ENCODE peak calls at places on chromosomes 13 and 19, in seven cellular contexts. One of them, this sample, is unnamed.

GRCh38 chr13:32988588-32989256 is 27.5 kb upstream of the KL start:
- DNase-seq in K562: no peak
- DNase-seq in GM12878: no peak
- DNase-seq in H1: no peak
- DNase-seq in HCT116: no peak
- DNase-seq in SK-N-SH: no peak
- DNase-seq in HepG2: no peak
- DNase-seq in this sample: no peak

GRCh38 chr13:48750588-48751383 is 97.1 kb downstream of the CYSLTR2 start:
- DNase-seq in K562: no peak
- DNase-seq in GM12878: no peak
- DNase-seq in H1: no peak
- DNase-seq in HCT116: no peak
- DNase-seq in SK-N-SH: no peak
- DNase-seq in HepG2: no peak
- DNase-seq in this sample: peak

GRCh38 chr13:76161143-76161542 is 525.0 kb downstream of the LMO7 start:
- DNase-seq in K562: no peak
- DNase-seq in GM12878: no peak
- DNase-seq in H1: no peak
- DNase-seq in HCT116: no peak
- DNase-seq in SK-N-SH: no peak
- DNase-seq in HepG2: no peak
- DNase-seq in this sample: no peak

GRCh38 chr19:45876411-45877197 is 9.3 kb downstream of the IRF2BP1 start:
- DNase-seq in K562: peak
- DNase-seq in GM12878: no peak
- DNase-seq in H1: no peak
- DNase-seq in HCT116: no peak
- DNase-seq in SK-N-SH: peak
- DNase-seq in HepG2: peak
- DNase-seq in this sample: no peak

GRCh38 chr13:29958476-29958875 is 108.1 kb upstream of the UBL3 start:
- DNase-seq in K562: no peak
- DNase-seq in GM12878: no peak
- DNase-seq in H1: no peak
- DNase-seq in HCT116: no peak
- DNase-seq in SK-N-SH: no peak
- DNase-seq in HepG2: no peak
- DNase-seq in this sample: no peak

GRCh38 chr13:30718661-30719520 is 16.5 kb upstream of the ALOX5AP start:
- DNase-seq in K562: no peak
- DNase-seq in GM12878: no peak
- DNase-seq in H1: no peak
- DNase-seq in HCT116: peak
- DNase-seq in SK-N-SH: no peak
- DNase-seq in HepG2: peak
- DNase-seq in this sample: no peak

GRCh38 chr13:28819046-28819747 is 942 bp upstream of the MTUS2 start:
- DNase-seq in K562: peak
- DNase-seq in GM12878: no peak
- DNase-seq in H1: no peak
- DNase-seq in HCT116: no peak
- DNase-seq in SK-N-SH: no peak
- DNase-seq in HepG2: no peak
- DNase-seq in this sample: no peak

GRCh38 chr19:49872245-49873148 is 4.7 kb downstream of the AKT1S1 start:
- DNase-seq in K562: no peak
- DNase-seq in GM12878: no peak
- DNase-seq in H1: no peak
- DNase-seq in HCT116: no peak
- DNase-seq in SK-N-SH: no peak
- DNase-seq in HepG2: no peak
- DNase-seq in this sample: no peak

GRCh38 chr13:48647625-48648024 is 6.1 kb upstream of the CYSLTR2 start:
- DNase-seq in K562: no peak
- DNase-seq in GM12878: no peak
- DNase-seq in H1: no peak
- DNase-seq in HCT116: no peak
- DNase-seq in SK-N-SH: no peak
- DNase-seq in HepG2: peak
- DNase-seq in this sample: no peak

GRCh38 chr13:72025836-72026235 is 158.8 kb upstream of the DACH1 start:
- DNase-seq in K562: no peak
- DNase-seq in GM12878: no peak
- DNase-seq in H1: no peak
- DNase-seq in HCT116: no peak
- DNase-seq in SK-N-SH: no peak
- DNase-seq in HepG2: no peak
- DNase-seq in this sample: no peak

GRCh38 chr13:79317856-79318255 is 88.2 kb downstream of the RBM26 start:
- DNase-seq in K562: no peak
- DNase-seq in GM12878: no peak
- DNase-seq in H1: no peak
- DNase-seq in HCT116: no peak
- DNase-seq in SK-N-SH: peak
- DNase-seq in HepG2: no peak
- DNase-seq in this sample: no peak

GRCh38 chr19:44530777-44531176 is 1.3 kb upstream of the CEACAM20 start:
- DNase-seq in K562: no peak
- DNase-seq in GM12878: no peak
- DNase-seq in H1: no peak
- DNase-seq in HCT116: no peak
- DNase-seq in SK-N-SH: no peak
- DNase-seq in HepG2: no peak
- DNase-seq in this sample: no peak

GRCh38 chr13:76619631-76620030 is 266.6 kb downstream of the KCTD12 start:
- DNase-seq in K562: no peak
- DNase-seq in GM12878: no peak
- DNase-seq in H1: no peak
- DNase-seq in HCT116: no peak
- DNase-seq in SK-N-SH: peak
- DNase-seq in HepG2: no peak
- DNase-seq in this sample: no peak

GRCh38 chr19:29858000-29858596 is 46.3 kb downstream of the CCNE1 start:
- DNase-seq in K562: peak
- DNase-seq in GM12878: no peak
- DNase-seq in H1: no peak
- DNase-seq in HCT116: no peak
- DNase-seq in SK-N-SH: peak
- DNase-seq in HepG2: no peak
- DNase-seq in this sample: peak

GRCh38 chr19:29855771-29856510 is 44.1 kb downstream of the CCNE1 start:
- DNase-seq in K562: no peak
- DNase-seq in GM12878: no peak
- DNase-seq in H1: no peak
- DNase-seq in HCT116: no peak
- DNase-seq in SK-N-SH: no peak
- DNase-seq in HepG2: no peak
- DNase-seq in this sample: no peak

GRCh38 chr19:29858621-29859020 is 46.8 kb downstream of the CCNE1 start:
- DNase-seq in K562: no peak
- DNase-seq in GM12878: no peak
- DNase-seq in H1: no peak
- DNase-seq in HCT116: no peak
- DNase-seq in SK-N-SH: no peak
- DNase-seq in HepG2: no peak
- DNase-seq in this sample: no peak

GRCh38 chr19:29861575-29861974 is 49.8 kb downstream of the CCNE1 start:
- DNase-seq in K562: no peak
- DNase-seq in GM12878: no peak
- DNase-seq in H1: no peak
- DNase-seq in HCT116: no peak
- DNase-seq in SK-N-SH: no peak
- DNase-seq in HepG2: no peak
- DNase-seq in this sample: no peak

DNA sequence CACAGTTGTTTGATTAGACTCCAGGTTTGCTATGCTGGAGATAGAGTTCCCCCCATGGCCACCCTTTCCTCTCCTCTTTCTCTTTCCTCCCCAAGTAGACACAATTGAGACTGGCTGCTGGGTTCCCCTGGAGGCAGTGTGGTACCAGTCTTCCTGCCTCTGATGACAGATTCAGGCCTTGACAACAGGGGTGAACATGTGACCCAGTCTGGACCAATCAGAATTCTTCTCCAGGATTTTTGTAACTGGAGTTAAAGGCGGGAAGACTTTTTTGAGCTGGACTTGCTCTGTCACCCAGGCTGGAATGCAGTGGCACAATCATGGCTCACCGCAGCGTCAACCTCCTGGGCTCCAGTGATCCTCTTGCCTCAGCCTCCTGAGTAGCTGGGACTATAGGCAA is 48.7 kb downstream of the CCNE1 start:
- DNase-seq in K562: peak
- DNase-seq in GM12878: no peak
- DNase-seq in H1: no peak
- DNase-seq in HCT116: peak
- DNase-seq in SK-N-SH: no peak
- DNase-seq in HepG2: no peak
- DNase-seq in this sample: peak
- TF ChIP-seq JUND in K562: no peak
- TF ChIP-seq JUND in GM12878: no peak
- TF ChIP-seq JUND in H1: no peak
- TF ChIP-seq JUND in HCT116: no peak
- TF ChIP-seq JUND in SK-N-SH: no peak
- TF ChIP-seq JUND in HepG2: no peak
- TF ChIP-seq JUND in this sample: no peak

GRCh38 chr13:51957377-51958216 is 53.7 kb downstream of the ATP7B start:
- DNase-seq in K562: peak
- DNase-seq in GM12878: peak
- DNase-seq in H1: no peak
- DNase-seq in HCT116: no peak
- DNase-seq in SK-N-SH: no peak
- DNase-seq in HepG2: no peak
- DNase-seq in this sample: no peak
- TF ChIP-seq JUND in K562: no peak
- TF ChIP-seq JUND in GM12878: no peak
- TF ChIP-seq JUND in H1: no peak
- TF ChIP-seq JUND in HCT116: no peak
- TF ChIP-seq JUND in SK-N-SH: no peak
- TF ChIP-seq JUND in HepG2: no peak
- TF ChIP-seq JUND in this sample: no peak

GRCh38 chr19:51417807-51418152 is 338 bp upstream of the SIGLEC10 start:
- DNase-seq in K562: no peak
- DNase-seq in GM12878: no peak
- DNase-seq in H1: no peak
- DNase-seq in HCT116: no peak
- DNase-seq in SK-N-SH: no peak
- DNase-seq in HepG2: no peak
- DNase-seq in this sample: no peak

GRCh38 chr19:51415187-51415586 is 2.3 kb downstream of the SIGLEC10 start:
- DNase-seq in K562: no peak
- DNase-seq in GM12878: no peak
- DNase-seq in H1: no peak
- DNase-seq in HCT116: no peak
- DNase-seq in SK-N-SH: no peak
- DNase-seq in HepG2: no peak
- DNase-seq in this sample: no peak

GRCh38 chr19:51418707-51419106 is 1.3 kb upstream of the SIGLEC10 start:
- DNase-seq in K562: no peak
- DNase-seq in GM12878: no peak
- DNase-seq in H1: no peak
- DNase-seq in HCT116: no peak
- DNase-seq in SK-N-SH: no peak
- DNase-seq in HepG2: no peak
- DNase-seq in this sample: no peak

GRCh38 chr19:51421229-51422052 is 4.0 kb upstream of the SIGLEC10 start:
- DNase-seq in K562: no peak
- DNase-seq in GM12878: no peak
- DNase-seq in H1: no peak
- DNase-seq in HCT116: no peak
- DNase-seq in SK-N-SH: no peak
- DNase-seq in HepG2: no peak
- DNase-seq in this sample: no peak

DNA sequence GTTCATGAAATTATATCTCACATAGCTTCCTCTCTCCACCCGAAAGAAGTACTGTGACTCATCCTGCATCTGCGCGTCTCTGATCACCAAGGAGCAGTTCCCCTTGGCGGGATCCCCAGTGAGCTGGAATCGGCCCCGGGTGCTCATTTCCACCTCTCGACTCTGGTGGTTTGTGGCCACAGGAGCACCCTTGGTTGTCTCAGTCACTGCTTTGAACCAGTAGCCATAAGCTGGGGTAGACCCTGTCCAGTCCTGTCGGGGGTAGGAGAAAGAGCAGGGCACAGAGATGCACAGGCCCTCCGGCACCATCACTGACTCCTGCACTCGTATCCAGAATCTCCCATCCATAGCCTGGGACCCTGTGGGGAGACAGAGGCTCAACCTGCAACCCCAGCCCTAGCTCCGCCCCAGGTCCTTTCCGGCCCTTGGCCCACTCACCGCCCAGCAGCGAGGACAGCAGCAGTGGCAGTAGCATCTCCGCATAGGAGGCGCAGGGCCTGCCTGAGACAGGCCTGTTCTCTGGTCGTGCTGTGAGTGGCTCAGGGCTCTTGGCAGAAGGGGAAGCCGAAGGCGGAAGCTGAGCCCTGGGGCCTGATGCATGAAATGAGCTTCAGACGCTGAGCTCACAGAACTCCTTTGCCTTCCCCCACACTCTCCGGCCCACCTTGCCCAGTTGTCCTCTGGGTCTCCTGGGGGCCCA is at the start of gene SIGLEC10:
- DNase-seq in K562: peak
- DNase-seq in GM12878: no peak
- DNase-seq in H1: no peak
- DNase-seq in HCT116: no peak
- DNase-seq in SK-N-SH: no peak
- DNase-seq in HepG2: no peak
- DNase-seq in this sample: no peak
- TF ChIP-seq JUND in K562: peak
- TF ChIP-seq JUND in GM12878: no peak
- TF ChIP-seq JUND in H1: no peak
- TF ChIP-seq JUND in HCT116: no peak
- TF ChIP-seq JUND in SK-N-SH: no peak
- TF ChIP-seq JUND in HepG2: no peak
- TF ChIP-seq JUND in this sample: no peak

GRCh38 chr13:38167164-38167822 is 182.4 kb upstream of the UFM1 start:
- DNase-seq in K562: no peak
- DNase-seq in GM12878: peak
- DNase-seq in H1: no peak
- DNase-seq in HCT116: no peak
- DNase-seq in SK-N-SH: no peak
- DNase-seq in HepG2: no peak
- DNase-seq in this sample: no peak
- TF ChIP-seq JUND in K562: no peak
- TF ChIP-seq JUND in GM12878: no peak
- TF ChIP-seq JUND in H1: no peak
- TF ChIP-seq JUND in HCT116: no peak
- TF ChIP-seq JUND in SK-N-SH: no peak
- TF ChIP-seq JUND in HepG2: no peak
- TF ChIP-seq JUND in this sample: no peak

GRCh38 chr19:31498781-31499180 is 149.5 kb upstream of the TSHZ3 start:
- DNase-seq in K562: no peak
- DNase-seq in GM12878: no peak
- DNase-seq in H1: no peak
- DNase-seq in HCT116: no peak
- DNase-seq in SK-N-SH: no peak
- DNase-seq in HepG2: no peak
- DNase-seq in this sample: no peak
- TF ChIP-seq JUND in K562: no peak
- TF ChIP-seq JUND in GM12878: no peak
- TF ChIP-seq JUND in H1: no peak
- TF ChIP-seq JUND in HCT116: no peak
- TF ChIP-seq JUND in SK-N-SH: no peak
- TF ChIP-seq JUND in HepG2: no peak
- TF ChIP-seq JUND in this sample: no peak

This sample was measured in T47D.